ENCODE peak calls at places on chromosomes 6 and 20, in five cellular contexts. R is ovary, K is tibial nerve, A is A549, Y is HepG2. O is an unnamed sample.

GRCh38 chr6:94735270-94735669 is 842.1 kb upstream of the MANEA start:
- DNase-seq in R (no peak), K (no peak), A (no peak), Y (no peak), O (no peak)

GRCh38 chr20:17571153-17571527 is 1.3 kb downstream of the DSTN start:
- DNase-seq in R (no peak), K (no peak), A (no peak), Y (no peak), O (no peak)

GRCh38 chr6:159906400-159906799 is 15.6 kb downstream of the MAS1 start:
- DNase-seq in R (no peak), K (no peak), A (no peak), Y (no peak), O (no peak)

GRCh38 chr20:43389231-43389630 is 68.5 kb upstream of the SRSF6 start:
- DNase-seq in R (no peak), K (no peak), A (no peak), Y (no peak), O (no peak)

GRCh38 chr6:99347804-99348203 is 1.7 kb downstream of the FAXC start:
- DNase-seq in R (no peak), K (no peak), A (no peak), Y (no peak), O (no peak)

GRCh38 chr6:90087103-90087833 is 193.0 kb downstream of the GJA10 start:
- DNase-seq in R (no peak), K (no peak), A (no peak), Y (no peak), O (no peak)

GRCh38 chr6:8074213-8074612 is 10.0 kb upstream of the BLOC1S5 start:
- DNase-seq in R (no peak), K (no peak), A (no peak), Y (no peak), O (no peak)

GRCh38 chr20:59231124-59231804 is 67.6 kb downstream of the ZNF831 start:
- DNase-seq in R (no peak), K (no peak), A (no peak), Y (no peak), O (no peak)

GRCh38 chr6:165726915-165727314 is 63.9 kb upstream of the PDE10A start:
- DNase-seq in R (no peak), K (peak), A (no peak), Y (no peak), O (no peak)

GRCh38 chr20:63706852-63707557 is 771 bp downstream of the ARFRP1 start:
- DNase-seq in R (peak), K (no peak), A (no peak), Y (peak), O (no peak)
- TF ChIP-seq CTCF in R (no peak), K (no peak), A (no peak), Y (peak), O (no peak)

DNA sequence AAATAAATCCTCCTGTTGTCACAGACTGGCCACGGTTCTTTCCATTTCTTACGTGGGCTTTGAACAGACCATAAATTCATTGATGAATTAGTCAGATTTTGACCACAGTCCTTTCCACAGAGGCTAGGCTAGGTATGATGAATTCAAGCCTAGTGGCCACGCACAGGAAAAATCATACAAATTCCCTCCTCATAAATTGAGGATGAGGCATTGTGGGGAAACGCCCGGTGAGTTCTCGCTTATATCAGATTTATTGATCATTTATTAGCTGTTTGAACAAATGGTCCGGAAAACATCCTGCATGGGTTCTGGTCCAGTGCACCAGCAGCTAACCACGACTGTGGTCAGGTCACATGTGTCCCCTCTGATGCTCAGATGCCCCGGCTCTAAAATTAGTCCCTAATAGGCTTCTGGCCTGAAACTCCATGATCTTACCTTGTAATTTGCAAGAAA is 31.4 kb upstream of the FOXC1 start:
- DNase-seq in R (no peak), K (no peak), A (no peak), Y (no peak), O (no peak)
- TF ChIP-seq EP300 in R (no peak), K (no peak), A (no peak), Y (no peak), O (no peak)

GRCh38 chr20:52972965-52973819 is 1.0 kb downstream of the TSHZ2 start:
- DNase-seq in R (peak), K (no peak), A (no peak), Y (no peak), O (no peak)

GRCh38 chr20:52975024-52975732 is 3.0 kb downstream of the TSHZ2 start:
- DNase-seq in R (peak), K (no peak), A (no peak), Y (no peak), O (peak)

GRCh38 chr20:52972190-52972937 is at the start of gene TSHZ2:
- DNase-seq in R (peak), K (no peak), A (no peak), Y (peak), O (peak)

GRCh38 chr20:52971498-52972189 is 514 bp upstream of the TSHZ2 start:
- DNase-seq in R (no peak), K (no peak), A (no peak), Y (no peak), O (no peak)

GRCh38 chr20:52974155-52974554 is 2.0 kb downstream of the TSHZ2 start:
- DNase-seq in R (no peak), K (no peak), A (no peak), Y (no peak), O (no peak)
- H3K4me3 ChIP-seq in R (peak), K (peak), A (no peak), Y (no peak), O (peak)

GRCh38 chr20:19212524-19213502 is at the start of gene SLC24A3:
- DNase-seq in R (peak), K (no peak), A (peak), Y (peak), O (peak)
- TF ChIP-seq CTCF in R (peak), K (peak), A (peak), Y (peak), O (no peak)

GRCh38 chr20:46359233-46359751 is 47.1 kb downstream of the ELMO2 start:
- DNase-seq in R (no peak), K (no peak), A (no peak), Y (no peak), O (no peak)
- TF ChIP-seq EP300 in R (no peak), K (no peak), A (no peak), Y (no peak), O (no peak)

GRCh38 chr6:75621846-75622245 is 20.2 kb downstream of the SENP6 start:
- DNase-seq in R (no peak), K (no peak), A (no peak), Y (no peak), O (no peak)

GRCh38 chr6:75620387-75621304 is 19.0 kb downstream of the SENP6 start:
- DNase-seq in R (no peak), K (no peak), A (no peak), Y (no peak), O (no peak)

GRCh38 chr6:75624335-75624734 is 22.7 kb downstream of the SENP6 start:
- DNase-seq in R (no peak), K (no peak), A (no peak), Y (no peak), O (no peak)

GRCh38 chr6:75618437-75618836 is 16.8 kb downstream of the SENP6 start:
- DNase-seq in R (no peak), K (no peak), A (no peak), Y (no peak), O (no peak)

GRCh38 chr6:75619230-75619899 is 17.7 kb downstream of the SENP6 start:
- DNase-seq in R (no peak), K (no peak), A (no peak), Y (no peak), O (no peak)
- H3K4me3 ChIP-seq in R (no peak), K (no peak), A (no peak), Y (no peak), O (no peak)

GRCh38 chr6:67009818-67010217 is 1302.8 kb upstream of the EYS start:
- DNase-seq in R (no peak), K (no peak), A (no peak), Y (peak), O (no peak)
- TF ChIP-seq CTCF in R (no peak), K (no peak), A (no peak), Y (peak), O (no peak)

DNA sequence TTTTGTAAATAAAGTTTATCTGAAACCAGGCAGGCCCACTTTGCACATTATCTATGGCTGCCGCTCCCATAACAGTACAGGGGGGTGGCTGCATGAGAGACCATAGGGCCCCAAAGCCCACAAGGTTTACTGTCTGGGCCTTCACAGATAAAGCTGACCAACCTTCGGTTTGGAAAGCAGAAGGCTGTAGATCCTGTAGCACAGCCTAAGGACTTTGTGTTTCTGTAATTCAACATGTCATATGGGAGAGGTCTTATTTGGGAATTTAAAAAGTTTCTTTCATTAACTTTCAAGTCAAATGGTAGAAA is 362.8 kb downstream of the QKI start:
- DNase-seq in R (no peak), K (no peak), A (no peak), Y (no peak), O (no peak)
- TF ChIP-seq EP300 in R (no peak), K (no peak), A (no peak), Y (no peak), O (no peak)

O was measured in stomach.